ENCODE peak calls at places on chromosomes 3 and 15, in four cellular contexts. C is K562, B is HepG2, T is GM12878. V is an unnamed sample.

GRCh38 chr15:77731067-77731466 is 98.4 kb upstream of the LINGO1 start:
- DNase-seq in T (no peak), B (no peak), C (no peak), V (no peak)

GRCh38 chr15:66775127-66776105 is 73.4 kb downstream of the SMAD6 start:
- DNase-seq in B (no peak), T (no peak), C (no peak), V (no peak)

GRCh38 chr3:25171118-25171912 is 256.7 kb upstream of the RARB start:
- DNase-seq in B (no peak), C (no peak), T (no peak), V (no peak)

GRCh38 chr3:88059380-88060160 is 515 bp downstream of the ZNF654 start:
- DNase-seq in T (no peak), B (no peak), C (peak; percentile 51), V (peak; percentile 20)

GRCh38 chr15:92958105-92958504 is 58.0 kb downstream of the CHD2 start:
- DNase-seq in T (no peak), B (no peak), C (no peak), V (no peak)

GRCh38 chr15:74383286-74383685 is 15.8 kb upstream of the CYP11A1 start:
- DNase-seq in C (no peak), T (no peak), B (no peak), V (no peak)

GRCh38 chr3:157384526-157384925 is 52.1 kb upstream of the PTX3 start:
- DNase-seq in B (no peak), T (no peak), C (no peak), V (no peak)

GRCh38 chr15:68408526-68408925 is 23.4 kb downstream of the ITGA11 start:
- DNase-seq in T (no peak), B (no peak), C (no peak), V (no peak)

GRCh38 chr15:70091649-70092461 is 5.9 kb downstream of the TLE3 start:
- DNase-seq in T (no peak), B (peak; percentile 60), C (peak; percentile 78), V (no peak)

GRCh38 chr15:99333413-99333812 is 82.1 kb downstream of the LRRC28 start:
- DNase-seq in T (no peak), C (no peak), B (no peak), V (no peak)

GRCh38 chr3:46971742-46972141 is 4.8 kb downstream of the CCDC12 start:
- DNase-seq in T (no peak), C (peak; percentile 83), B (no peak), V (no peak)

GRCh38 chr3:50455133-50455532 is 48.3 kb downstream of the CACNA2D2 start:
- DNase-seq in T (no peak), C (no peak), B (no peak), V (no peak)

GRCh38 chr15:66221126-66221525 is 32.4 kb downstream of the MEGF11 start:
- DNase-seq in C (no peak), B (no peak), T (no peak), V (no peak)

GRCh38 chr15:88509321-88509720 is 37.2 kb downstream of the DET1 start:
- DNase-seq in C (no peak), T (no peak), B (no peak), V (no peak)

GRCh38 chr3:87351913-87352312 is 75.5 kb upstream of the POU1F1 start:
- DNase-seq in B (no peak), C (no peak), T (no peak), V (no peak)

GRCh38 chr3:39065197-39065596 is 13.4 kb downstream of the WDR48 start:
- DNase-seq in C (peak; percentile 73), B (peak; percentile 29), T (no peak), V (peak; percentile 55)

GRCh38 chr15:85504739-85505676 is 124.6 kb downstream of the AKAP13 start:
- DNase-seq in B (peak; percentile 53), T (no peak), C (peak; percentile 56), V (peak; percentile 29)

GRCh38 chr3:123342631-123343080 is 106.2 kb downstream of the ADCY5 start:
- DNase-seq in C (no peak), T (no peak), B (no peak), V (no peak)
- TF ChIP-seq TARDBP in C (no peak), T (no peak), B (no peak), V (no peak)

GRCh38 chr15:41828747-41829270 is 917 bp downstream of the JMJD7 start:
- DNase-seq in T (no peak), C (no peak), B (no peak), V (no peak)
- TF ChIP-seq TARDBP in T (no peak), C (no peak), B (no peak), V (no peak)

GRCh38 chr3:132980102-132980501 is 58.1 kb upstream of the TMEM108 start:
- DNase-seq in B (no peak), T (no peak), C (no peak), V (no peak)
- TF ChIP-seq TARDBP in B (no peak), T (no peak), C (no peak), V (no peak)

GRCh38 chr3:42067324-42067723 is 23.8 kb upstream of the TRAK1 start:
- DNase-seq in T (peak; percentile 86), B (no peak), C (no peak), V (no peak)
- TF ChIP-seq TARDBP in T (no peak), B (no peak), C (no peak), V (no peak)